ENCODE peak calls at places on chromosomes 16 and 17, in four cellular contexts. P is testis, I is breast epithelium, V is upper lobe of right lung. C is an unnamed sample. For H3K4me1, the result is how much of the 10 kb centered on the place peaks cover.

GRCh38 chr17:9350083-9350482 is 225.5 kb downstream of the STX8 start:
- DNase-seq in P (no peak), I (no peak), V (no peak), C (no peak)

GRCh38 chr17:82023447-82024241 is 539 bp downstream of the LRRC45 start:
- DNase-seq in P (no peak), I (no peak), V (no peak), C (no peak)

GRCh38 chr16:51359141-51359960 is 208.3 kb upstream of the SALL1 start:
- DNase-seq in P (no peak), I (no peak), V (no peak), C (peak)

GRCh38 chr17:5097101-5097834 is 14.4 kb downstream of the ZNF232 start:
- DNase-seq in P (peak), I (no peak), V (peak), C (peak)

GRCh38 chr16:684961-685696 is 995 bp upstream of the JMJD8 start:
- DNase-seq in P (no peak), I (no peak), V (no peak), C (no peak)

GRCh38 chr17:78396436-78397335 is 18.2 kb downstream of the PGS1 start:
- DNase-seq in P (no peak), I (peak), V (no peak), C (peak)

GRCh38 chr16:5615868-5616642 is 518.5 kb upstream of the EEF2KMT start:
- DNase-seq in P (peak), I (peak), V (peak), C (peak)

GRCh38 chr16:85586360-85587145 is 26.6 kb upstream of the GSE1 start:
- DNase-seq in P (peak), I (no peak), V (no peak), C (peak)

GRCh38 chr16:48479955-48480354 is 94.7 kb upstream of the SIAH1 start:
- DNase-seq in P (no peak), I (no peak), V (no peak), C (no peak)

GRCh38 chr16:85252014-85252413 is 139.7 kb upstream of the CIBAR2 start:
- DNase-seq in P (no peak), I (no peak), V (no peak), C (no peak)

GRCh38 chr16:85490971-85491771 is 122.0 kb upstream of the GSE1 start:
- DNase-seq in P (peak), I (no peak), V (no peak), C (no peak)

GRCh38 chr16:84026601-84027000 is 16.0 kb downstream of the SLC38A8 start:
- DNase-seq in P (no peak), I (no peak), V (no peak), C (no peak)

GRCh38 chr16:55465077-55465896 is 13.7 kb upstream of the MMP2 start:
- DNase-seq in P (peak), I (peak), V (peak), C (peak)

GRCh38 chr17:59803377-59803757 is 89.4 kb downstream of the TUBD1 start:
- DNase-seq in P (no peak), I (no peak), V (no peak), C (no peak)

GRCh38 chr17:7016406-7016805 is 4.0 kb downstream of the RNASEK start:
- DNase-seq in P (no peak), I (no peak), V (no peak), C (no peak)

GRCh38 chr16:70473446-70474319 is 19.3 kb downstream of the FCSK start:
- DNase-seq in P (no peak), I (no peak), V (no peak), C (no peak)

GRCh38 chr16:58021661-58022551 is 3.6 kb upstream of the MMP15 start:
- DNase-seq in P (no peak), I (no peak), V (peak), C (peak)

GRCh38 chr16:84043486-84044107 is 1.0 kb upstream of the SLC38A8 start:
- DNase-seq in P (no peak), I (no peak), V (peak), C (no peak)

GRCh38 chr17:4950075-4950756 is 703 bp upstream of the ENO3 start:
- DNase-seq in P (no peak), I (no peak), V (peak), C (peak)

DNA sequence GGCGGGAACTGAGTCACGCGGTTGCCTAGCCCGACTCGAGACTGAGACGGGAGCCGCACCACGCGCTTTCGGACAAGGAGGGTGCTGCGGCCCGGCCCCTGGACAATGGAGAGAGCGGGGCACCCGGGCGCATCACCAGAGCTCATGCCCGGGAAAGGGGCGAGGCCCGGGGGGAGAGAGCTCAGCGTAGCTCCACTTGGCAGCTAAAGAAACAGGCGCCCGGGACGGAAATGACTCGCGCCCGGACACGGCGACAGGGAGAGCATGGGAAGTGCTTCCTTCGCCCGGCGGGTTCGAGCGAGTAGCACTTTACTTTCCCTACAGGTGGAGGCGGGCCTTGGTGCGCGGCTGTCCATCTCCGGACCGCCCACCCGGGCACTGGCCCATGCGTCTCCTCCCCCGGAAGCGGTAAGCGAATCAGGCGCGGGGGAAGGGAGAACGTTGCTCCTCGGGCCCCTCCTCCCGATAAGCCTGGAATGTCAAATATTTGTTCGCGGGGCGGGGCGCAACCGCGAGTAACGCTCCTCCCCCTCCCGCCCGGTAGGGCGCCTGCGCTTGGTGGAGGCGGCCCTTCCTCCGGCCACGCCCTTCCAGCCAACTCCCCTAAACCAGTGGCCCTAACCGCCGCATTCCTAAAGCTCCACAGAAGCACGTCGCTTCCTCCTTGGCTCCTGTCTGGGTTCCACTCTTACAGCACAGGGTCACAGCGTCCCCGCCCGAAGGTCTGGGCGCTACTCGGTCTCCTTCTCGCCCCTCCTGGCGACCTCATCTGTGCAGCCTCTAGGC is 1.5 kb upstream of the ESRP2 start:
- DNase-seq in P (peak), I (peak), V (peak), C (peak)
- H3K4me3 ChIP-seq in P (peak), I (peak), V (peak), C (peak)

GRCh38 chr17:77143306-77143705 is 2.5 kb downstream of the SEC14L1 start:
- DNase-seq in P (no peak), I (no peak), V (no peak), C (no peak)
- H3K4me1 ChIP-seq in P (under half), I (under half), V (half or more), C (half or more)

DNA sequence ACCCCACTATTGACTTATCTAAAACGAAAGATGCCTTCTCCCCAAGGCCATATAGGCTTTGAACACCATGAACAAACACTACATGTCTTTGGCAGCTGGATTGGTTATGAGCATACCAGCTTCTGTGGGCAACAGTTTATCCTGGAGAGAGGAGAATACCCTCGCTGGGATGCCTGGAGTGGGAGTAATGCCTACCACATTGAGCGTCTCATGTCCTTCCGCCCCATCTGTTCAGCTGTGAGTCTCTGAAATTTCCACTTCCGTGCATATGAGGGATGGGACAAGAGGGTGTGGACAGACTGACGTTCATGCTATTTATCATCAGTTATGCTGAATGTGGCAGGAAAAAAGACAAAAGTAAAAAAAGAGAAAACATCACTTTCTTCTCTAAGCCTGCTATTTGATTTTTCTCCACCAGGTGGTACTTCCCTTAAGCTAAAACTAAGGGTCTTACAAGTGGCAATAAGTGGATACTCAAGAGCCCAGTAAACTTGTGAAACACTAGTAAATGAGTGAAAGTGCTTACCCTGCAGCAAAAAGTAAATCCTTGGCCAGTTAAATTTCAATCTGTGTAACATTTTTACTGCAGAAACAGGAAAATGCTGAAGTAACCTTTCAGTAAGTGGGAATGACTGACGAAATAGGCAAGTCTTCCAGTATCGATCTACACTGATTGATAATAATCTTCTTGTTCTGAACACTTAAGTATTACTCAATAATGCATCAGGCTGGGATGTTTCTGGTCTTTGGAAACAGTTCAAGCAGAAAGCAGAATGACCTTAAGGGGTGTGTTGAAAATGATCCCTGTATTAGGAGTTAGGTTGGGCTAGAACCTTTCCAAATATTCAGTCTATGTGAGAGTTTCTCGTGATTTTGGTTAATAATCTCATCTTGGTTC is 5.6 kb downstream of the CRYBA1 start:
- DNase-seq in P (no peak), I (no peak), V (no peak), C (no peak)
- TF ChIP-seq CTCF in P (peak), I (peak), V (peak), C (peak)

GRCh38 chr16:68646948-68647659 is 2.0 kb downstream of the CDH3 start:
- DNase-seq in P (no peak), I (no peak), V (no peak), C (no peak)
- H3K4me3 ChIP-seq in P (no peak), I (no peak), V (no peak), C (no peak)

GRCh38 chr16:69031877-69032301 is 73.6 kb upstream of the HAS3 start:
- DNase-seq in P (no peak), I (no peak), V (no peak), C (no peak)

GRCh38 chr16:69036399-69037091 is 68.9 kb upstream of the HAS3 start:
- DNase-seq in P (peak), I (no peak), V (no peak), C (no peak)

GRCh38 chr16:69037373-69038160 is 67.9 kb upstream of the HAS3 start:
- DNase-seq in P (no peak), I (no peak), V (no peak), C (no peak)

GRCh38 chr16:69033550-69033949 is 71.9 kb upstream of the HAS3 start:
- DNase-seq in P (no peak), I (no peak), V (no peak), C (no peak)

GRCh38 chr16:69035375-69035774 is 70.1 kb upstream of the HAS3 start:
- DNase-seq in P (no peak), I (no peak), V (no peak), C (no peak)
- H3K4me1 ChIP-seq in P (under half), I (under half), V (under half), C (under half)

GRCh38 chr16:3717235-3718018 is at the start of gene TRAP1:
- DNase-seq in P (peak), I (peak), V (peak), C (peak)
- TF ChIP-seq CTCF in P (no peak), I (no peak), V (no peak), C (no peak)

GRCh38 chr16:4475880-4476790 is at the start of gene HMOX2:
- DNase-seq in P (peak), I (peak), V (peak), C (peak)
- H3K4me3 ChIP-seq in P (peak), I (peak), V (peak), C (peak)

DNA sequence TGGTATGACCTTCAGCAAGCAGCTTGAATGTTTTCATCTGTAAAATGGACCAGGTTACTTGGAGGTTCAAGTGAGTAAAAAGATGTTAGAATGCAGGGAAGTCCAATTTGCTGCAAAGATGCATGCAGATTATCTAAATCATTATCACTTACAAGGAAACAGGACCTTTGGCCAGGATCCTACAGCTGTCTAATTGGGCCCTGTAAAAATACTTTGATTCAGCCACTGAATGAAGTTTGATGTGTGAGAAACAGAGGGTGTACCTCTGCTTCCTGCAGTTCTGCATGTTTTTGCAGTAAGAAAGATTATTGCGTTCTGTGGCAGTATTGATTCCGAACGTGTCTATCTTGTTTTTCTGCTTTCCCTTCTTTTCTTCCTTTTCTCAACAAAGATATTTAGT is 10.2 kb downstream of the CDH13 start:
- DNase-seq in P (no peak), I (no peak), V (no peak), C (no peak)
- H3K4me1 ChIP-seq in P (under half), I (under half), V (under half), C (half or more)

GRCh38 chr17:36463916-36464764 is 22.3 kb upstream of the ZNHIT3 start:
- DNase-seq in P (peak), I (peak), V (peak), C (peak)
- TF ChIP-seq CTCF in P (no peak), I (no peak), V (no peak), C (no peak)

DNA sequence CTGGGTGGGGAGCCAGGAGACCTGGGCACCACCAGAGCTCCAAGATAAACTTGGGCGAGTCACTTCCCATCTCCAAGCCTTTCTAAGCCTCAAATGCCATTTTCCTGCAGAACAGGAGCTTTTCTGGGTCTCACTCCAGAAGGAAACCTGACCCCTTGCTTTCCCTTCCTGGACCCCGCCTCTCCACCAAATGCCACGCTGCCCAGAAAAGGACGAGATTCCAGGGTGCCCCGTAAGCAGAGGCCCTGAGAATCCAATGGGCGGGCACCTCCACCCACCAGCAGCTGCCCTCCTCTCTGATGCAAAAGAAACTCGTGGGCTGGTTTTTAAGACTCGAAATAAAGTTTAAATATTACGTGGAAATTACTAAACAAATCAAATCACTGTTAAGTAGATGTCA is 31.3 kb downstream of the ZNF423 start:
- DNase-seq in P (no peak), I (no peak), V (no peak), C (no peak)
- H3K4me3 ChIP-seq in P (no peak), I (no peak), V (no peak), C (no peak)

C was measured in left ventricle myocardium inferior.